ENCODE peak calls at places on chromosome 1, in seven cellular contexts. Y is stromal cell of bone marrow; X is CD8-positive, alpha-beta T cell; K is fibroblast of mammary gland; J is effector memory CD8-positive, alpha-beta T cell; C is germinal center; M is B cell. B is an unnamed sample.

GRCh38 chr1:21278208-21278861 is 11.9 kb downstream of the ECE1 start:
- DNase-seq in Y (no peak), X (no peak), K (peak), J (no peak), C (no peak), M (no peak), B (no peak)

GRCh38 chr1:243710467-243710866 is 139.6 kb downstream of the AKT3 start:
- DNase-seq in Y (no peak), X (no peak), K (no peak), J (no peak), C (no peak), M (no peak), B (no peak)

GRCh38 chr1:91744973-91745648 is 140.8 kb downstream of the TGFBR3 start:
- DNase-seq in Y (no peak), X (no peak), K (peak), J (no peak), C (no peak), M (no peak), B (no peak)

GRCh38 chr1:91790296-91790851 is 95.6 kb downstream of the TGFBR3 start:
- DNase-seq in Y (no peak), X (no peak), K (no peak), J (no peak), C (no peak), M (no peak), B (no peak)

GRCh38 chr1:59186656-59187055 is 110.2 kb upstream of the FGGY start:
- DNase-seq in Y (no peak), X (no peak), K (peak), J (no peak), C (no peak), M (no peak), B (no peak)

GRCh38 chr1:234281826-234282489 is 91.3 kb upstream of the COA6 start:
- DNase-seq in Y (no peak), X (no peak), K (no peak), J (no peak), C (no peak), M (no peak), B (no peak)

GRCh38 chr1:41698916-41699860 is 214.7 kb upstream of the EDN2 start:
- DNase-seq in Y (no peak), X (no peak), K (no peak), J (peak), C (peak), M (peak), B (no peak)

GRCh38 chr1:56045477-56045876 is 533.9 kb downstream of the PLPP3 start:
- DNase-seq in Y (no peak), X (no peak), K (no peak), J (no peak), C (no peak), M (no peak), B (no peak)